ENCODE peak calls at places on chromosomes 5 and 9, in nine cellular contexts. One of them, this sample, is unnamed.

GRCh38 chr9:113808391-113809191 is 67.5 kb upstream of the ZNF618 start:
- DNase-seq in IMR-90: peak; percentile 83
- DNase-seq in HFF-Myc: peak; percentile 20
- DNase-seq in frontal cortex: no peak
- DNase-seq in activated naive CD8-positive, alpha-beta T cell treated with anti-CD3 and anti-CD28 coated beads, Interleukin-2, amount 50 U/mL, for 24 hours: no peak
- DNase-seq in AG08396: peak; percentile 71
- DNase-seq in stimulated activated CD8-positive, alpha-beta memory T cell treated with anti-CD3 and anti-CD28 coated beads, Interleukin-15, amount 100 ng/mL, for 24 hours: no peak
- DNase-seq in B cell: no peak
- DNase-seq in cardiac fibroblast: peak; percentile 88
- DNase-seq in this sample: no peak

GRCh38 chr5:69329905-69330489 is 2.6 kb downstream of the CCDC125 start:
- DNase-seq in IMR-90: peak; percentile 39
- DNase-seq in HFF-Myc: no peak
- DNase-seq in frontal cortex: no peak
- DNase-seq in activated naive CD8-positive, alpha-beta T cell treated with anti-CD3 and anti-CD28 coated beads, Interleukin-2, amount 50 U/mL, for 24 hours: no peak
- DNase-seq in AG08396: no peak
- DNase-seq in stimulated activated CD8-positive, alpha-beta memory T cell treated with anti-CD3 and anti-CD28 coated beads, Interleukin-15, amount 100 ng/mL, for 24 hours: no peak
- DNase-seq in B cell: no peak
- DNase-seq in cardiac fibroblast: no peak
- DNase-seq in this sample: no peak

GRCh38 chr9:127076860-127077657 is 45.4 kb downstream of the ANGPTL2 start:
- DNase-seq in IMR-90: peak; percentile 24
- DNase-seq in HFF-Myc: no peak
- DNase-seq in frontal cortex: no peak
- DNase-seq in activated naive CD8-positive, alpha-beta T cell treated with anti-CD3 and anti-CD28 coated beads, Interleukin-2, amount 50 U/mL, for 24 hours: no peak
- DNase-seq in AG08396: no peak
- DNase-seq in stimulated activated CD8-positive, alpha-beta memory T cell treated with anti-CD3 and anti-CD28 coated beads, Interleukin-15, amount 100 ng/mL, for 24 hours: no peak
- DNase-seq in B cell: no peak
- DNase-seq in cardiac fibroblast: no peak
- DNase-seq in this sample: no peak

GRCh38 chr5:133273661-133274596 is 222.1 kb downstream of the HSPA4 start:
- DNase-seq in IMR-90: peak; percentile 42
- DNase-seq in HFF-Myc: peak; percentile 47
- DNase-seq in frontal cortex: no peak
- DNase-seq in activated naive CD8-positive, alpha-beta T cell treated with anti-CD3 and anti-CD28 coated beads, Interleukin-2, amount 50 U/mL, for 24 hours: no peak
- DNase-seq in AG08396: no peak
- DNase-seq in stimulated activated CD8-positive, alpha-beta memory T cell treated with anti-CD3 and anti-CD28 coated beads, Interleukin-15, amount 100 ng/mL, for 24 hours: no peak
- DNase-seq in B cell: no peak
- DNase-seq in cardiac fibroblast: peak; percentile 42
- DNase-seq in this sample: no peak

GRCh38 chr9:71822935-71823334 is 54.6 kb upstream of the CEMIP2 start:
- DNase-seq in IMR-90: no peak
- DNase-seq in HFF-Myc: no peak
- DNase-seq in frontal cortex: no peak
- DNase-seq in activated naive CD8-positive, alpha-beta T cell treated with anti-CD3 and anti-CD28 coated beads, Interleukin-2, amount 50 U/mL, for 24 hours: no peak
- DNase-seq in AG08396: no peak
- DNase-seq in stimulated activated CD8-positive, alpha-beta memory T cell treated with anti-CD3 and anti-CD28 coated beads, Interleukin-15, amount 100 ng/mL, for 24 hours: no peak
- DNase-seq in B cell: no peak
- DNase-seq in cardiac fibroblast: no peak
- DNase-seq in this sample: no peak

GRCh38 chr9:134886413-134886913 is 5.9 kb downstream of the FCN2 start:
- DNase-seq in IMR-90: no peak
- DNase-seq in HFF-Myc: no peak
- DNase-seq in frontal cortex: no peak
- DNase-seq in activated naive CD8-positive, alpha-beta T cell treated with anti-CD3 and anti-CD28 coated beads, Interleukin-2, amount 50 U/mL, for 24 hours: no peak
- DNase-seq in AG08396: no peak
- DNase-seq in stimulated activated CD8-positive, alpha-beta memory T cell treated with anti-CD3 and anti-CD28 coated beads, Interleukin-15, amount 100 ng/mL, for 24 hours: no peak
- DNase-seq in B cell: no peak
- DNase-seq in cardiac fibroblast: no peak
- DNase-seq in this sample: no peak

GRCh38 chr9:69326261-69326660 is 1.2 kb downstream of the ENTREP1 start:
- DNase-seq in IMR-90: no peak
- DNase-seq in HFF-Myc: no peak
- DNase-seq in frontal cortex: no peak
- DNase-seq in activated naive CD8-positive, alpha-beta T cell treated with anti-CD3 and anti-CD28 coated beads, Interleukin-2, amount 50 U/mL, for 24 hours: no peak
- DNase-seq in AG08396: no peak
- DNase-seq in stimulated activated CD8-positive, alpha-beta memory T cell treated with anti-CD3 and anti-CD28 coated beads, Interleukin-15, amount 100 ng/mL, for 24 hours: no peak
- DNase-seq in B cell: no peak
- DNase-seq in cardiac fibroblast: no peak
- DNase-seq in this sample: no peak

GRCh38 chr9:76617510-76618194 is 146.6 kb upstream of the PCA3 start:
- DNase-seq in IMR-90: no peak
- DNase-seq in HFF-Myc: no peak
- DNase-seq in frontal cortex: no peak
- DNase-seq in activated naive CD8-positive, alpha-beta T cell treated with anti-CD3 and anti-CD28 coated beads, Interleukin-2, amount 50 U/mL, for 24 hours: no peak
- DNase-seq in AG08396: no peak
- DNase-seq in stimulated activated CD8-positive, alpha-beta memory T cell treated with anti-CD3 and anti-CD28 coated beads, Interleukin-15, amount 100 ng/mL, for 24 hours: no peak
- DNase-seq in B cell: no peak
- DNase-seq in cardiac fibroblast: no peak
- DNase-seq in this sample: no peak

GRCh38 chr9:110189559-110190311 is 18.2 kb downstream of the C9orf152 start:
- DNase-seq in IMR-90: no peak
- DNase-seq in HFF-Myc: no peak
- DNase-seq in frontal cortex: no peak
- DNase-seq in activated naive CD8-positive, alpha-beta T cell treated with anti-CD3 and anti-CD28 coated beads, Interleukin-2, amount 50 U/mL, for 24 hours: no peak
- DNase-seq in AG08396: no peak
- DNase-seq in stimulated activated CD8-positive, alpha-beta memory T cell treated with anti-CD3 and anti-CD28 coated beads, Interleukin-15, amount 100 ng/mL, for 24 hours: no peak
- DNase-seq in B cell: no peak
- DNase-seq in cardiac fibroblast: no peak
- DNase-seq in this sample: no peak

GRCh38 chr9:31140316-31140715 is 1244.1 kb upstream of the ACO1 start:
- DNase-seq in IMR-90: no peak
- DNase-seq in HFF-Myc: no peak
- DNase-seq in frontal cortex: no peak
- DNase-seq in activated naive CD8-positive, alpha-beta T cell treated with anti-CD3 and anti-CD28 coated beads, Interleukin-2, amount 50 U/mL, for 24 hours: no peak
- DNase-seq in AG08396: no peak
- DNase-seq in stimulated activated CD8-positive, alpha-beta memory T cell treated with anti-CD3 and anti-CD28 coated beads, Interleukin-15, amount 100 ng/mL, for 24 hours: no peak
- DNase-seq in B cell: no peak
- DNase-seq in cardiac fibroblast: peak; percentile 25
- DNase-seq in this sample: no peak

GRCh38 chr9:112051812-112052211 is 123.3 kb downstream of the SUSD1 start:
- DNase-seq in IMR-90: no peak
- DNase-seq in HFF-Myc: no peak
- DNase-seq in frontal cortex: no peak
- DNase-seq in activated naive CD8-positive, alpha-beta T cell treated with anti-CD3 and anti-CD28 coated beads, Interleukin-2, amount 50 U/mL, for 24 hours: no peak
- DNase-seq in AG08396: no peak
- DNase-seq in stimulated activated CD8-positive, alpha-beta memory T cell treated with anti-CD3 and anti-CD28 coated beads, Interleukin-15, amount 100 ng/mL, for 24 hours: no peak
- DNase-seq in B cell: no peak
- DNase-seq in cardiac fibroblast: peak; percentile 85
- DNase-seq in this sample: no peak

GRCh38 chr9:130992059-130993032 is 16.6 kb upstream of the LAMC3 start:
- DNase-seq in IMR-90: no peak
- DNase-seq in HFF-Myc: no peak
- DNase-seq in frontal cortex: no peak
- DNase-seq in activated naive CD8-positive, alpha-beta T cell treated with anti-CD3 and anti-CD28 coated beads, Interleukin-2, amount 50 U/mL, for 24 hours: no peak
- DNase-seq in AG08396: no peak
- DNase-seq in stimulated activated CD8-positive, alpha-beta memory T cell treated with anti-CD3 and anti-CD28 coated beads, Interleukin-15, amount 100 ng/mL, for 24 hours: no peak
- DNase-seq in B cell: no peak
- DNase-seq in cardiac fibroblast: no peak
- DNase-seq in this sample: no peak

GRCh38 chr5:139294372-139295165 is 1.0 kb downstream of the MATR3 start:
- DNase-seq in IMR-90: peak; percentile 82
- DNase-seq in HFF-Myc: no peak
- DNase-seq in frontal cortex: peak; percentile 44
- DNase-seq in activated naive CD8-positive, alpha-beta T cell treated with anti-CD3 and anti-CD28 coated beads, Interleukin-2, amount 50 U/mL, for 24 hours: peak; percentile 68
- DNase-seq in AG08396: peak; percentile 65
- DNase-seq in stimulated activated CD8-positive, alpha-beta memory T cell treated with anti-CD3 and anti-CD28 coated beads, Interleukin-15, amount 100 ng/mL, for 24 hours: no peak
- DNase-seq in B cell: peak; percentile 31
- DNase-seq in cardiac fibroblast: peak; percentile 82
- DNase-seq in this sample: peak; percentile 79

GRCh38 chr9:29160763-29161353 is 1587.6 kb upstream of the C9orf72 start:
- DNase-seq in IMR-90: no peak
- DNase-seq in HFF-Myc: no peak
- DNase-seq in frontal cortex: no peak
- DNase-seq in activated naive CD8-positive, alpha-beta T cell treated with anti-CD3 and anti-CD28 coated beads, Interleukin-2, amount 50 U/mL, for 24 hours: no peak
- DNase-seq in AG08396: no peak
- DNase-seq in stimulated activated CD8-positive, alpha-beta memory T cell treated with anti-CD3 and anti-CD28 coated beads, Interleukin-15, amount 100 ng/mL, for 24 hours: no peak
- DNase-seq in B cell: no peak
- DNase-seq in cardiac fibroblast: no peak
- DNase-seq in this sample: no peak

GRCh38 chr9:22739712-22740111 is 293.1 kb downstream of the DMRTA1 start:
- DNase-seq in IMR-90: no peak
- DNase-seq in HFF-Myc: no peak
- DNase-seq in frontal cortex: no peak
- DNase-seq in activated naive CD8-positive, alpha-beta T cell treated with anti-CD3 and anti-CD28 coated beads, Interleukin-2, amount 50 U/mL, for 24 hours: no peak
- DNase-seq in AG08396: no peak
- DNase-seq in stimulated activated CD8-positive, alpha-beta memory T cell treated with anti-CD3 and anti-CD28 coated beads, Interleukin-15, amount 100 ng/mL, for 24 hours: no peak
- DNase-seq in B cell: no peak
- DNase-seq in cardiac fibroblast: no peak
- DNase-seq in this sample: no peak

GRCh38 chr5:42756630-42757601 is at the start of gene CCDC152:
- DNase-seq in IMR-90: peak; percentile 3
- DNase-seq in HFF-Myc: peak; percentile 19
- DNase-seq in frontal cortex: no peak
- DNase-seq in activated naive CD8-positive, alpha-beta T cell treated with anti-CD3 and anti-CD28 coated beads, Interleukin-2, amount 50 U/mL, for 24 hours: peak; percentile 64
- DNase-seq in AG08396: no peak
- DNase-seq in stimulated activated CD8-positive, alpha-beta memory T cell treated with anti-CD3 and anti-CD28 coated beads, Interleukin-15, amount 100 ng/mL, for 24 hours: no peak
- DNase-seq in B cell: peak; percentile 19
- DNase-seq in cardiac fibroblast: peak; percentile 27
- DNase-seq in this sample: peak; percentile 21

GRCh38 chr9:82991684-82992083 is 71.3 kb downstream of the RASEF start:
- DNase-seq in IMR-90: no peak
- DNase-seq in HFF-Myc: peak; percentile 32
- DNase-seq in frontal cortex: no peak
- DNase-seq in activated naive CD8-positive, alpha-beta T cell treated with anti-CD3 and anti-CD28 coated beads, Interleukin-2, amount 50 U/mL, for 24 hours: no peak
- DNase-seq in AG08396: no peak
- DNase-seq in stimulated activated CD8-positive, alpha-beta memory T cell treated with anti-CD3 and anti-CD28 coated beads, Interleukin-15, amount 100 ng/mL, for 24 hours: no peak
- DNase-seq in B cell: no peak
- DNase-seq in cardiac fibroblast: no peak
- DNase-seq in this sample: no peak

GRCh38 chr9:132068604-132069003 is 11.1 kb downstream of the MED27 start:
- DNase-seq in IMR-90: no peak
- DNase-seq in HFF-Myc: no peak
- DNase-seq in frontal cortex: no peak
- DNase-seq in activated naive CD8-positive, alpha-beta T cell treated with anti-CD3 and anti-CD28 coated beads, Interleukin-2, amount 50 U/mL, for 24 hours: no peak
- DNase-seq in AG08396: no peak
- DNase-seq in stimulated activated CD8-positive, alpha-beta memory T cell treated with anti-CD3 and anti-CD28 coated beads, Interleukin-15, amount 100 ng/mL, for 24 hours: no peak
- DNase-seq in B cell: no peak
- DNase-seq in cardiac fibroblast: no peak
- DNase-seq in this sample: no peak

GRCh38 chr5:139755892-139756671 is 39.5 kb upstream of the PSD2 start:
- DNase-seq in IMR-90: no peak
- DNase-seq in HFF-Myc: no peak
- DNase-seq in frontal cortex: no peak
- DNase-seq in activated naive CD8-positive, alpha-beta T cell treated with anti-CD3 and anti-CD28 coated beads, Interleukin-2, amount 50 U/mL, for 24 hours: peak; percentile 26
- DNase-seq in AG08396: no peak
- DNase-seq in stimulated activated CD8-positive, alpha-beta memory T cell treated with anti-CD3 and anti-CD28 coated beads, Interleukin-15, amount 100 ng/mL, for 24 hours: no peak
- DNase-seq in B cell: peak; percentile 91
- DNase-seq in cardiac fibroblast: no peak
- DNase-seq in this sample: no peak

GRCh38 chr5:89030781-89031180 is 147.8 kb upstream of the MEF2C start:
- DNase-seq in IMR-90: no peak
- DNase-seq in HFF-Myc: no peak
- DNase-seq in frontal cortex: no peak
- DNase-seq in activated naive CD8-positive, alpha-beta T cell treated with anti-CD3 and anti-CD28 coated beads, Interleukin-2, amount 50 U/mL, for 24 hours: no peak
- DNase-seq in AG08396: no peak
- DNase-seq in stimulated activated CD8-positive, alpha-beta memory T cell treated with anti-CD3 and anti-CD28 coated beads, Interleukin-15, amount 100 ng/mL, for 24 hours: no peak
- DNase-seq in B cell: no peak
- DNase-seq in cardiac fibroblast: no peak
- DNase-seq in this sample: no peak

GRCh38 chr5:31536873-31537272 is 4.8 kb downstream of the C5orf22 start:
- DNase-seq in IMR-90: no peak
- DNase-seq in HFF-Myc: no peak
- DNase-seq in frontal cortex: no peak
- DNase-seq in activated naive CD8-positive, alpha-beta T cell treated with anti-CD3 and anti-CD28 coated beads, Interleukin-2, amount 50 U/mL, for 24 hours: no peak
- DNase-seq in AG08396: no peak
- DNase-seq in stimulated activated CD8-positive, alpha-beta memory T cell treated with anti-CD3 and anti-CD28 coated beads, Interleukin-15, amount 100 ng/mL, for 24 hours: no peak
- DNase-seq in B cell: no peak
- DNase-seq in cardiac fibroblast: no peak
- DNase-seq in this sample: no peak

GRCh38 chr9:84322830-84323229 is 17.7 kb downstream of the SLC28A3 start:
- DNase-seq in IMR-90: peak; percentile 79
- DNase-seq in HFF-Myc: no peak
- DNase-seq in frontal cortex: no peak
- DNase-seq in activated naive CD8-positive, alpha-beta T cell treated with anti-CD3 and anti-CD28 coated beads, Interleukin-2, amount 50 U/mL, for 24 hours: no peak
- DNase-seq in AG08396: peak; percentile 26
- DNase-seq in stimulated activated CD8-positive, alpha-beta memory T cell treated with anti-CD3 and anti-CD28 coated beads, Interleukin-15, amount 100 ng/mL, for 24 hours: no peak
- DNase-seq in B cell: no peak
- DNase-seq in cardiac fibroblast: peak; percentile 92
- DNase-seq in this sample: no peak

This sample was measured in endothelial cell.